ENCODE peak calls at places on chromosomes 16 and 17, in four cellular contexts. One of them, this sample, is unnamed.

GRCh38 chr16:27314161-27314723 is 468 bp downstream of the IL4R start:
- DNase-seq in NCI-H460: no peak
- DNase-seq in fibroblast of lung: peak; percentile 93
- DNase-seq in erythroblast: peak; percentile 34
- DNase-seq in this sample: peak; percentile 56

GRCh38 chr17:43212641-43213490 is 1.2 kb downstream of the TMEM106A start:
- DNase-seq in NCI-H460: no peak
- DNase-seq in fibroblast of lung: no peak
- DNase-seq in erythroblast: no peak
- DNase-seq in this sample: no peak

GRCh38 chr17:68349157-68349556 is 57.9 kb downstream of the ARSG start:
- DNase-seq in NCI-H460: no peak
- DNase-seq in fibroblast of lung: no peak
- DNase-seq in erythroblast: no peak
- DNase-seq in this sample: no peak

GRCh38 chr16:1771072-1771863 is at the start of gene NME3:
- DNase-seq in NCI-H460: peak; percentile 49
- DNase-seq in fibroblast of lung: peak; percentile 69
- DNase-seq in erythroblast: peak; percentile 83
- DNase-seq in this sample: no peak

GRCh38 chr16:2776500-2777139 is 460 bp downstream of the ELOB start:
- DNase-seq in NCI-H460: no peak
- DNase-seq in fibroblast of lung: no peak
- DNase-seq in erythroblast: peak; percentile 72
- DNase-seq in this sample: no peak

GRCh38 chr17:58658804-58659713 is 32.8 kb downstream of the TEX14 start:
- DNase-seq in NCI-H460: peak; percentile 97
- DNase-seq in fibroblast of lung: peak; percentile 99
- DNase-seq in erythroblast: peak; percentile 94
- DNase-seq in this sample: peak; percentile 95

GRCh38 chr17:34706029-34706428 is 126.6 kb downstream of the TMEM132E start:
- DNase-seq in NCI-H460: peak; percentile 18
- DNase-seq in fibroblast of lung: peak; percentile 5
- DNase-seq in erythroblast: peak; percentile 10
- DNase-seq in this sample: no peak

GRCh38 chr17:4249452-4250029 is 14.2 kb downstream of the ANKFY1 start:
- DNase-seq in NCI-H460: peak; percentile 34
- DNase-seq in fibroblast of lung: peak; percentile 60
- DNase-seq in erythroblast: peak; percentile 97
- DNase-seq in this sample: no peak

GRCh38 chr17:50841949-50842354 is 6.6 kb downstream of the WFIKKN2 start:
- DNase-seq in NCI-H460: peak; percentile 70
- DNase-seq in fibroblast of lung: peak; percentile 68
- DNase-seq in erythroblast: peak; percentile 41
- DNase-seq in this sample: peak; percentile 71

GRCh38 chr17:69012895-69013805 is 47.6 kb downstream of the ABCA9 start:
- DNase-seq in NCI-H460: no peak
- DNase-seq in fibroblast of lung: peak; percentile 4
- DNase-seq in erythroblast: no peak
- DNase-seq in this sample: no peak

GRCh38 chr16:53967172-53967571 is 263.2 kb downstream of the FTO start:
- DNase-seq in NCI-H460: no peak
- DNase-seq in fibroblast of lung: no peak
- DNase-seq in erythroblast: no peak
- DNase-seq in this sample: no peak

GRCh38 chr17:10217916-10218315 is 19.5 kb upstream of the GAS7 start:
- DNase-seq in NCI-H460: no peak
- DNase-seq in fibroblast of lung: peak; percentile 76
- DNase-seq in erythroblast: no peak
- DNase-seq in this sample: no peak

GRCh38 chr16:85475691-85476300 is 137.3 kb upstream of the GSE1 start:
- DNase-seq in NCI-H460: no peak
- DNase-seq in fibroblast of lung: no peak
- DNase-seq in erythroblast: no peak
- DNase-seq in this sample: no peak

GRCh38 chr16:1165511-1165910 is 12.6 kb downstream of the CACNA1H start:
- DNase-seq in NCI-H460: no peak
- DNase-seq in fibroblast of lung: no peak
- DNase-seq in erythroblast: no peak
- DNase-seq in this sample: no peak

GRCh38 chr17:37519241-37519985 is 29.7 kb downstream of the DUSP14 start:
- DNase-seq in NCI-H460: no peak
- DNase-seq in fibroblast of lung: no peak
- DNase-seq in erythroblast: no peak
- DNase-seq in this sample: peak; percentile 60

GRCh38 chr16:25109643-25110042 is 1.9 kb upstream of the LCMT1 start:
- DNase-seq in NCI-H460: peak; percentile 71
- DNase-seq in fibroblast of lung: peak; percentile 91
- DNase-seq in erythroblast: peak; percentile 27
- DNase-seq in this sample: peak; percentile 68

GRCh38 chr17:39950871-39951348 is 11.9 kb upstream of the GSDMA start:
- DNase-seq in NCI-H460: no peak
- DNase-seq in fibroblast of lung: peak; percentile 12
- DNase-seq in erythroblast: no peak
- DNase-seq in this sample: no peak

GRCh38 chr17:44323359-44324091 is 1.1 kb downstream of the SLC25A39 start:
- DNase-seq in NCI-H460: no peak
- DNase-seq in fibroblast of lung: no peak
- DNase-seq in erythroblast: peak; percentile 65
- DNase-seq in this sample: no peak

GRCh38 chr17:40530988-40531971 is 29.9 kb upstream of the TNS4 start:
- DNase-seq in NCI-H460: no peak
- DNase-seq in fibroblast of lung: no peak
- DNase-seq in erythroblast: no peak
- DNase-seq in this sample: no peak

GRCh38 chr16:77696149-77696548 is 26.2 kb upstream of the NUDT7 start:
- DNase-seq in NCI-H460: no peak
- DNase-seq in fibroblast of lung: no peak
- DNase-seq in erythroblast: no peak
- DNase-seq in this sample: no peak

GRCh38 chr16:9480503-9480902 is 389.1 kb downstream of the HAPSTR1 start:
- DNase-seq in NCI-H460: no peak
- DNase-seq in fibroblast of lung: no peak
- DNase-seq in erythroblast: no peak
- DNase-seq in this sample: no peak

GRCh38 chr17:63035695-63036094 is 69.7 kb downstream of the TANC2 start:
- DNase-seq in NCI-H460: no peak
- DNase-seq in fibroblast of lung: no peak
- DNase-seq in erythroblast: no peak
- DNase-seq in this sample: no peak

GRCh38 chr17:65074778-65075250 is 18.3 kb upstream of the GNA13 start:
- DNase-seq in NCI-H460: no peak
- DNase-seq in fibroblast of lung: peak; percentile 40
- DNase-seq in erythroblast: no peak
- DNase-seq in this sample: peak; percentile 77

GRCh38 chr16:74607967-74608356 is 1.0 kb upstream of the GLG1 start:
- DNase-seq in NCI-H460: no peak
- DNase-seq in fibroblast of lung: peak; percentile 41
- DNase-seq in erythroblast: no peak
- DNase-seq in this sample: no peak

GRCh38 chr17:82278786-82279379 is 5.4 kb upstream of the CSNK1D start:
- DNase-seq in NCI-H460: no peak
- DNase-seq in fibroblast of lung: no peak
- DNase-seq in erythroblast: no peak
- DNase-seq in this sample: no peak

GRCh38 chr16:11913425-11914079 is 2.2 kb downstream of the GSPT1 start:
- DNase-seq in NCI-H460: no peak
- DNase-seq in fibroblast of lung: peak; percentile 6
- DNase-seq in erythroblast: peak; percentile 33
- DNase-seq in this sample: no peak

GRCh38 chr16:86387461-86388440 is 122.6 kb upstream of the FOXF1 start:
- DNase-seq in NCI-H460: peak; percentile 96
- DNase-seq in fibroblast of lung: peak; percentile 98
- DNase-seq in erythroblast: no peak
- DNase-seq in this sample: peak; percentile 97

GRCh38 chr16:630024-630814 is 566 bp upstream of the WFIKKN1 start:
- DNase-seq in NCI-H460: no peak
- DNase-seq in fibroblast of lung: no peak
- DNase-seq in erythroblast: no peak
- DNase-seq in this sample: no peak

GRCh38 chr16:30040221-30040620 is 9.2 kb upstream of the TLCD3B start:
- DNase-seq in NCI-H460: no peak
- DNase-seq in fibroblast of lung: no peak
- DNase-seq in erythroblast: no peak
- DNase-seq in this sample: no peak

GRCh38 chr17:43018008-43018853 is 4.0 kb downstream of the VAT1 start:
- DNase-seq in NCI-H460: no peak
- DNase-seq in fibroblast of lung: no peak
- DNase-seq in erythroblast: peak; percentile 57
- DNase-seq in this sample: no peak

This sample was measured in H4.